ENCODE peak calls at places on chromosomes 4 and X, in ten cellular contexts. R, P, N, U, I, V, B, W, A and M are unnamed samples.

GRCh38 chrX:56728321-56728720 is 722 bp upstream of the NBDY start:
- DNase-seq in R (no peak), P (peak), N (peak), U (no peak), I (no peak), V (no peak), B (no peak), W (no peak), A (peak), M (no peak)

GRCh38 chr4:68299492-68300457 is 50.1 kb downstream of the YTHDC1 start:
- DNase-seq in R (no peak), P (no peak), N (no peak), U (no peak), I (no peak), V (no peak), B (no peak), W (no peak), A (no peak), M (no peak)

GRCh38 chr4:8314691-8315255 is 45.2 kb downstream of the HTRA3 start:
- DNase-seq in R (no peak), P (no peak), N (no peak), U (no peak), I (no peak), V (no peak), B (no peak), W (no peak), A (no peak), M (no peak)

GRCh38 chr4:75306496-75306895 is 207.7 kb downstream of the RCHY1 start:
- DNase-seq in R (no peak), P (no peak), N (no peak), U (no peak), I (no peak), V (no peak), B (no peak), W (no peak), A (no peak), M (peak)

GRCh38 chr4:184444953-184445309 is 29.4 kb downstream of the IRF2 start:
- DNase-seq in R (no peak), P (no peak), N (no peak), U (no peak), I (peak), V (no peak), B (no peak), W (no peak), A (no peak), M (no peak)

GRCh38 chr4:25966171-25966570 is 52.2 kb downstream of the SMIM20 start:
- DNase-seq in R (no peak), P (no peak), N (no peak), U (no peak), I (no peak), V (no peak), B (no peak), W (no peak), A (peak), M (no peak)

GRCh38 chr4:186132577-186133277 is 28.2 kb downstream of the FAM149A start:
- DNase-seq in R (no peak), P (no peak), N (no peak), U (peak), I (no peak), V (no peak), B (no peak), W (no peak), A (peak), M (no peak)

GRCh38 chrX:19824603-19825002 is 62.8 kb downstream of the SH3KBP1 start:
- DNase-seq in R (no peak), P (no peak), N (no peak), U (no peak), I (no peak), V (no peak), B (no peak), W (no peak), A (peak), M (no peak)

GRCh38 chrX:102517331-102517730 is 792 bp upstream of the TMSB15A start:
- DNase-seq in R (no peak), P (peak), N (peak), U (peak), I (no peak), V (no peak), B (no peak), W (no peak), A (peak), M (no peak)

GRCh38 chrX:153861147-153861546 is 24.8 kb downstream of the L1CAM start:
- DNase-seq in R (no peak), P (no peak), N (no peak), U (no peak), I (no peak), V (no peak), B (no peak), W (no peak), A (no peak), M (no peak)

GRCh38 chr4:37490391-37491347 is 195.5 kb downstream of the RELL1 start:
- DNase-seq in R (no peak), P (no peak), N (no peak), U (no peak), I (no peak), V (no peak), B (no peak), W (no peak), A (no peak), M (no peak)

GRCh38 chrX:45322820-45323219 is 122.1 kb upstream of the DIPK2B start:
- DNase-seq in R (no peak), P (no peak), N (no peak), U (no peak), I (no peak), V (no peak), B (no peak), W (no peak), A (peak), M (no peak)

GRCh38 chrX:110532527-110532926 is 173.9 kb downstream of the RTL9 start:
- DNase-seq in R (no peak), P (no peak), N (no peak), U (no peak), I (no peak), V (no peak), B (no peak), W (no peak), A (no peak), M (no peak)

GRCh38 chr4:61004651-61005170 is 195.4 kb upstream of the ADGRL3 start:
- DNase-seq in R (no peak), P (no peak), N (no peak), U (no peak), I (no peak), V (no peak), B (no peak), W (no peak), A (no peak), M (no peak)

GRCh38 chrX:21926527-21927278 is 13.8 kb upstream of the SMS start:
- DNase-seq in R (no peak), P (no peak), N (no peak), U (no peak), I (no peak), V (no peak), B (peak), W (no peak), A (peak), M (no peak)

GRCh38 chrX:19776753-19777152 is 110.6 kb downstream of the SH3KBP1 start:
- DNase-seq in R (no peak), P (no peak), N (no peak), U (no peak), I (no peak), V (no peak), B (no peak), W (no peak), A (no peak), M (no peak)

GRCh38 chr4:129358571-129358970 is 262.6 kb downstream of the C4orf33 start:
- DNase-seq in R (no peak), P (peak), N (no peak), U (no peak), I (no peak), V (no peak), B (peak), W (no peak), A (peak), M (peak)

GRCh38 chrX:13077168-13077567 is 32.7 kb upstream of the FAM9C start:
- DNase-seq in R (no peak), P (no peak), N (no peak), U (no peak), I (no peak), V (no peak), B (no peak), W (peak), A (no peak), M (no peak)

GRCh38 chrX:42027367-42028025 is 104.1 kb upstream of the CASK start:
- DNase-seq in R (no peak), P (no peak), N (no peak), U (no peak), I (no peak), V (no peak), B (no peak), W (no peak), A (no peak), M (no peak)